ENCODE peak calls at places on chromosomes 5 and 9, in five cellular contexts. M is HL-60, I is GM18507, Q is ecto neural progenitor cell, W is GDM1. G is an unnamed sample.
A peak's percentile ranks its signal among the peaks of the same experiment; 100 is the strongest.

GRCh38 chr5:27830551-27830950 is 792.2 kb upstream of the CDH9 start:
- DNase-seq in I (no peak), W (no peak), M (no peak), Q (no peak), G (no peak)

GRCh38 chr5:157222506-157223230 is 42.0 kb downstream of the ITK start:
- DNase-seq in I (no peak), W (no peak), M (no peak), Q (no peak), G (no peak)

GRCh38 chr9:29322240-29322639 is 1749.0 kb upstream of the C9orf72 start:
- DNase-seq in Q (no peak), I (no peak), W (no peak), M (no peak), G (no peak)

GRCh38 chr9:114318416-114318815 is 4.5 kb upstream of the ORM1 start:
- DNase-seq in Q (peak; percentile 20), I (no peak), W (no peak), M (no peak), G (no peak)

GRCh38 chr5:108025957-108026356 is 355.2 kb upstream of the EFNA5 start:
- DNase-seq in I (no peak), Q (no peak), W (no peak), M (no peak), G (no peak)

GRCh38 chr5:119343766-119344165 is 12.1 kb upstream of the TNFAIP8 start:
- DNase-seq in W (no peak), I (no peak), M (no peak), Q (no peak), G (no peak)

GRCh38 chr5:142006363-142007236 is 6.2 kb downstream of the GNPDA1 start:
- DNase-seq in I (no peak), M (peak; percentile 36), Q (no peak), W (peak; percentile 6), G (no peak)

GRCh38 chr9:93345630-93346239 is 105.8 kb upstream of the FAM120A start:
- DNase-seq in Q (peak; percentile 57), W (no peak), I (no peak), M (no peak), G (no peak)

GRCh38 chr5:134577796-134578577 is 52.5 kb downstream of the JADE2 start:
- DNase-seq in Q (peak; percentile 88), I (peak; percentile 69), W (peak; percentile 49), M (no peak), G (peak; percentile 86)

GRCh38 chr9:133403766-133404439 is 13.9 kb downstream of the REXO4 start:
- DNase-seq in I (no peak), W (no peak), M (no peak), Q (no peak), G (peak; percentile 81)

GRCh38 chr5:94526708-94527107 is 91.7 kb downstream of the KIAA0825 start:
- DNase-seq in Q (no peak), I (no peak), W (no peak), M (no peak), G (no peak)

GRCh38 chr5:113038714-113039113 is 62.1 kb downstream of the DCP2 start:
- DNase-seq in M (no peak), I (no peak), Q (no peak), W (no peak), G (no peak)

G was measured in H9.